ENCODE peak calls at places on chromosomes 7 and 10, in eight cellular contexts. S is RWPE1, O is psoas muscle, V is WERI-Rb-1, K is left ventricle myocardium inferior, L is astrocyte, Q is thoracic aorta, A is suprapubic skin. C is an unnamed sample.

GRCh38 chr7:151745090-151745638 is 131.8 kb downstream of the PRKAG2 start:
- DNase-seq in S (peak), O (peak), V (no peak), K (peak), L (peak), Q (peak), A (no peak), C (peak)

GRCh38 chr10:4067552-4068254 is 282.7 kb upstream of the KLF6 start:
- DNase-seq in S (no peak), O (no peak), V (no peak), K (no peak), L (no peak), Q (no peak), A (no peak), C (peak)

GRCh38 chr7:22879285-22879684 is 56.6 kb upstream of the TOMM7 start:
- DNase-seq in S (no peak), O (no peak), V (no peak), K (no peak), L (no peak), Q (no peak), A (no peak), C (no peak)

GRCh38 chr10:28217848-28218247 is 85.0 kb downstream of the MPP7 start:
- DNase-seq in S (peak), O (no peak), V (no peak), K (no peak), L (peak), Q (no peak), A (no peak), C (peak)

GRCh38 chr10:75395171-75395954 is 6.2 kb downstream of the ZNF503 start:
- DNase-seq in S (no peak), O (peak), V (no peak), K (peak), L (no peak), Q (no peak), A (peak), C (peak)

GRCh38 chr7:28410628-28411578 is 1.4 kb upstream of the CREB5 start:
- DNase-seq in S (no peak), O (peak), V (no peak), K (peak), L (peak), Q (no peak), A (peak), C (peak)

GRCh38 chr7:106345421-106346166 is 60.8 kb upstream of the NAMPT start:
- DNase-seq in S (peak), O (no peak), V (no peak), K (no peak), L (peak), Q (no peak), A (no peak), C (peak)

GRCh38 chr7:73628504-73628903 is 4.2 kb upstream of the MLXIPL start:
- DNase-seq in S (no peak), O (no peak), V (no peak), K (no peak), L (no peak), Q (no peak), A (no peak), C (no peak)

GRCh38 chr7:90530263-90530662 is 60.8 kb downstream of the PTTG1IP2 start:
- DNase-seq in S (peak), O (no peak), V (no peak), K (no peak), L (peak), Q (no peak), A (no peak), C (peak)

GRCh38 chr10:14876764-14877163 is 1.9 kb upstream of the SUV39H2 start:
- DNase-seq in S (no peak), O (no peak), V (no peak), K (no peak), L (no peak), Q (no peak), A (no peak), C (no peak)

GRCh38 chr10:112961609-112962008 is 11.6 kb downstream of the TCF7L2 start:
- DNase-seq in S (no peak), O (no peak), V (no peak), K (no peak), L (no peak), Q (no peak), A (no peak), C (peak)

GRCh38 chr7:140200102-140200989 is 23.6 kb upstream of the KDM7A start:
- DNase-seq in S (peak), O (peak), V (no peak), K (no peak), L (peak), Q (peak), A (peak), C (peak)

GRCh38 chr7:94336009-94336408 is 58.7 kb upstream of the COL1A2 start:
- DNase-seq in S (no peak), O (no peak), V (peak), K (no peak), L (no peak), Q (no peak), A (no peak), C (no peak)

GRCh38 chr7:46880508-46881196 is 701.3 kb downstream of the TNS3 start:
- DNase-seq in S (no peak), O (no peak), V (no peak), K (no peak), L (no peak), Q (no peak), A (no peak), C (no peak)

GRCh38 chr7:31327071-31327470 is 13.5 kb downstream of the NEUROD6 start:
- DNase-seq in S (peak), O (no peak), V (no peak), K (no peak), L (peak), Q (no peak), A (no peak), C (peak)

GRCh38 chr10:64091889-64092288 is 570.7 kb downstream of the REEP3 start:
- DNase-seq in S (peak), O (no peak), V (peak), K (no peak), L (no peak), Q (no peak), A (no peak), C (peak)

GRCh38 chr10:71067098-71067760 is 145.1 kb upstream of the UNC5B start:
- DNase-seq in S (no peak), O (no peak), V (no peak), K (no peak), L (no peak), Q (no peak), A (no peak), C (no peak)

GRCh38 chr7:44958645-44959344 is 20.0 kb downstream of the MYO1G start:
- DNase-seq in S (no peak), O (no peak), V (no peak), K (no peak), L (no peak), Q (no peak), A (no peak), C (no peak)

GRCh38 chr7:33061282-33061928 is 1.2 kb downstream of the NT5C3A start:
- DNase-seq in S (no peak), O (no peak), V (no peak), K (no peak), L (no peak), Q (no peak), A (no peak), C (peak)

GRCh38 chr7:93374345-93374940 is 142.3 kb downstream of the VPS50 start:
- DNase-seq in S (peak), O (no peak), V (no peak), K (no peak), L (peak), Q (no peak), A (no peak), C (peak)

GRCh38 chr7:67489881-67490280 is 493.2 kb downstream of the TYW1 start:
- DNase-seq in S (no peak), O (no peak), V (no peak), K (no peak), L (no peak), Q (no peak), A (no peak), C (peak)

GRCh38 chr10:46542567-46543323 is 13.7 kb downstream of the GPRIN2 start:
- DNase-seq in S (no peak), O (peak), V (peak), K (peak), L (no peak), Q (peak), A (peak), C (no peak)

GRCh38 chr10:66639351-66639750 is 286.5 kb upstream of the LRRTM3 start:
- DNase-seq in S (no peak), O (no peak), V (no peak), K (no peak), L (peak), Q (no peak), A (no peak), C (no peak)

GRCh38 chr10:69220510-69220909 is 378 bp downstream of the HKDC1 start:
- DNase-seq in S (no peak), O (no peak), V (no peak), K (no peak), L (no peak), Q (no peak), A (no peak), C (no peak)
- H3K27ac ChIP-seq in S (no peak), O (no peak), V (no peak), K (no peak), L (no peak), Q (no peak), A (no peak), C (no peak)

GRCh38 chr7:11548532-11548931 is 283.5 kb downstream of the THSD7A start:
- DNase-seq in S (no peak), O (no peak), V (no peak), K (no peak), L (no peak), Q (no peak), A (no peak), C (peak)
- H3K27ac ChIP-seq in S (no peak), O (no peak), V (no peak), K (no peak), L (no peak), Q (no peak), A (no peak), C (no peak)

GRCh38 chr10:110219884-110220283 is 12.5 kb downstream of the MXI1 start:
- DNase-seq in S (no peak), O (no peak), V (no peak), K (no peak), L (no peak), Q (no peak), A (no peak), C (no peak)

GRCh38 chr10:110220383-110220782 is 13.0 kb downstream of the MXI1 start:
- DNase-seq in S (no peak), O (no peak), V (no peak), K (peak), L (no peak), Q (no peak), A (no peak), C (no peak)

GRCh38 chr10:110216942-110217341 is 9.5 kb downstream of the MXI1 start:
- DNase-seq in S (no peak), O (no peak), V (no peak), K (no peak), L (no peak), Q (no peak), A (no peak), C (no peak)

GRCh38 chr10:110217609-110218008 is 10.2 kb downstream of the MXI1 start:
- DNase-seq in S (no peak), O (no peak), V (no peak), K (no peak), L (no peak), Q (no peak), A (no peak), C (no peak)

DNA sequence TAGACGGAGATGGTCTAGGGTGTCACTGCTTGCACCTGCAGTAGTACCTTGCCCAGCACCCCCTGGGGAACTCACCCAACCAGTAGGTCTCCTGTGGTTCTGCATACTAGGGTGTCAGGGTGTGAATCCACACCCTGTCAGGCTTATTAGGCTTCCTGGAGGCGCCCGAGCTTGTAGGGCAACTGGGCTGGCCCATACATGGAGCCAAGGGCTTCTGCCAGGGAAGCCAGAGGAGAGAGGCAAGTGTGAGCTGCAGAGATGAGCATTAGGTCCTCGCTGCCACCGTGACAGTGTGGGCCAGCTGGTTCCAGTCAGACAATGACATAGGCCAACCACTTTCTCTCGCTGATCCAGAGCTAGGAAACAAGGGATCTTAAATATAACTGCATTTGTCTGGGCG is 11.2 kb downstream of the MXI1 start:
- DNase-seq in S (no peak), O (no peak), V (no peak), K (no peak), L (no peak), Q (no peak), A (no peak), C (no peak)
- H3K27ac ChIP-seq in S (no peak), O (no peak), V (no peak), K (peak), L (no peak), Q (no peak), A (peak), C (no peak)

DNA sequence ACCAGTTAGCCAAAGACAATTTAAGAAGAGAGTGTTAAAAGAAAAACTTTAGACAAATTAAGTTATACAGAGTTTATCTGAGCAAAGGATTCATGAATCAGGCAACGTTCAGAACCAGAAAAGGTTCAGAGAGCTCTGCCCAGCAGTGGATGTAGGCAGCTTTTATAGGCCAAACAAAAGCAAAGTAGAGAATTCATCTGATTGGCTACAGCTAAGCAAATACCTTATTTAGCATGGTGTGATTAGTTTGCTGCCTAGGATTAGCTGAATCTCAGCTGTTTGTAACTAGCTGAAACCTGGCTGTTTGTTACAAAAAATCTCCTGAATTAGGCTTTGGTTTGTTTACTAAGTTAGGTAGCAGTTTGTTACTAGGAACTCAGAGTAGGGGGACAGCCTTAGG is 66.0 kb downstream of the SLC25A40 start:
- DNase-seq in S (no peak), O (no peak), V (no peak), K (no peak), L (no peak), Q (no peak), A (no peak), C (no peak)
- H3K27ac ChIP-seq in S (no peak), O (no peak), V (no peak), K (no peak), L (no peak), Q (no peak), A (no peak), C (no peak)

DNA sequence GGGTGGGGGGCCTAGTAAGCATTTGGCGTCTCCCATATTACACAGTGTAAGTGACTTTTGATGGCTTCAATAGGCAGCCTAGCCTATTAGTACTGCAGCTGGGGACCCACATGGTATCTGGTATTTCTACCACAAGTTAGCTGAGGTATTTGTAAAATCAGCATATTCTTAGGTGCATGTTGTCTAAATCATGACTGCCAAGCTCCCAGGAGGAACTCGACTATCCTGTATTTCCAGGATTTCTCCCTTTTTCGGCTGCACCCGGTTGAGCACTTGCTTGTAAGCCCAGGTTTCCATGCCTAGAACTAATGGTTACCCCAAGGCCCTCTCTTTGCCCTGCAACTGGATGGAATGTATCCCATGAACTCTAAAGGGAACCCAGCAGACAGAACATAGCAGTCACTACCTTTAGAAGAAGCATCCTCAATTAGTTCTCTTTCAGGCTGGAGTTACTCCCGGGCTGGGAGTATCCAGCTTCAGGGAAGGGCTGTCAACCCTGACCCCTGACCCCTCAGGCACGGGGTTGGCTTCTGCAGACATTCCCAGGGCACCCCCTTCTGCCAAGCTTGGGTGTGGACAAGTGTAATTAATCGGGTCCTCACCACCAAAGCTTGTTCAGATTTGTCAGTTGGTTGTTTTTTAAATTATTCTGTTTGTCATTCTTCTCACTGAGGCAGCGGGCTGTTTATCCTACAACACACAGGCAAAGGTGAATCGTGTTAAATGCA is 90.3 kb upstream of the PARD3 start:
- DNase-seq in S (no peak), O (no peak), V (no peak), K (no peak), L (no peak), Q (no peak), A (no peak), C (no peak)
- H3K27ac ChIP-seq in S (peak), O (no peak), V (peak), K (no peak), L (no peak), Q (no peak), A (peak), C (no peak)

GRCh38 chr10:119466655-119467054 is 75.9 kb downstream of the RGS10 start:
- DNase-seq in S (peak), O (no peak), V (no peak), K (no peak), L (no peak), Q (no peak), A (no peak), C (no peak)
- H3K27ac ChIP-seq in S (no peak), O (no peak), V (no peak), K (no peak), L (no peak), Q (no peak), A (no peak), C (no peak)

GRCh38 chr7:36775061-36775631 is 50.9 kb upstream of the AOAH start:
- DNase-seq in S (no peak), O (no peak), V (no peak), K (no peak), L (no peak), Q (no peak), A (no peak), C (no peak)
- H3K27ac ChIP-seq in S (no peak), O (no peak), V (no peak), K (no peak), L (no peak), Q (no peak), A (no peak), C (no peak)

DNA sequence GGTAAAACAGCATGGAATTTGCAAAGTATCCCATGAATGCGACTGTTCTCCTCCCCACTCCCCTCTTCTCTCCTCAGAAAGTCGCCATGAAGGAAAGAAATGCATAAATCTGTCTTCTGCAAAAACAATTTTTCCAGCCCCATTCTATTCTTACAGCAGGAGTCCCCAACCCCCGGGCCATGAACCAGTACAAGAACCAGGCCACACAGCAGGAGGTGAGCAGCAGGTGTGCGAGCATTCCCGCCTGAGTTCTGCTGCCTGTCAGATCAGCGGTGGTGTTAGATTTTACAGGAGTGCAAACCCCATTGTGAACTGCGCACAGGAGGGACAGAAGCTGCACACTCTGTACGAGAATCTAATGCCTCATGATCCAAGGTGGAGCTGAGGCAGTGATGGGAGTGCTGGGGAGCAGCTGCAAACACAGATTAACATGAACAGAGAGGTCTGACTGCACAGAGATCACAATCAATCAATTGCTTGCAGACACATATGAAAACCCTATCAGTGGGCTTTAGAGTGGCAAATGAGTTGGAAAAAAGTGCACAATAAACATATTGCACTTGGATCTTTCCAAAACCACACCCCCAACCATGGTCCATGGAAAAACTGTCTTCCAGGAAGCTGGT is 205.1 kb downstream of the PTPRN2 start:
- DNase-seq in S (no peak), O (no peak), V (peak), K (no peak), L (no peak), Q (no peak), A (no peak), C (no peak)
- H3K27ac ChIP-seq in S (no peak), O (no peak), V (no peak), K (no peak), L (no peak), Q (no peak), A (no peak), C (no peak)

GRCh38 chr10:82496114-82496513 is 621.1 kb downstream of the NRG3 start:
- DNase-seq in S (no peak), O (no peak), V (no peak), K (no peak), L (no peak), Q (no peak), A (no peak), C (no peak)
- H3K27ac ChIP-seq in S (no peak), O (no peak), V (no peak), K (no peak), L (no peak), Q (no peak), A (no peak), C (no peak)

C was measured in GM23248.